ENCODE peak calls at places on chromosomes 6 and 20, in four cellular contexts. N, O, H and S are unnamed samples. For H3K4me1, the result is how much of the 10 kb centered on the place peaks cover.

GRCh38 chr6:110284877-110285276 is 73.3 kb downstream of the METTL24 start:
- DNase-seq in N (no peak), O (no peak), H (peak), S (no peak)

GRCh38 chr6:12289655-12290489 is at the start of gene EDN1:
- DNase-seq in N (peak), O (peak), H (peak), S (peak)

GRCh38 chr6:123417411-123417810 is 219.3 kb downstream of the TRDN start:
- DNase-seq in N (no peak), O (no peak), H (no peak), S (no peak)

GRCh38 chr6:162631546-162631945 is 96.0 kb downstream of the PRKN start:
- DNase-seq in N (no peak), O (no peak), H (no peak), S (no peak)

GRCh38 chr20:889932-890463 is 26.1 kb downstream of the ANGPT4 start:
- DNase-seq in N (no peak), O (no peak), H (peak), S (peak)

GRCh38 chr6:160161647-160161986 is 40.0 kb downstream of the SLC22A1 start:
- DNase-seq in N (no peak), O (no peak), H (no peak), S (no peak)

GRCh38 chr20:25061821-25062530 is 4.0 kb upstream of the ACSS1 start:
- DNase-seq in N (no peak), O (no peak), H (peak), S (no peak)

GRCh38 chr6:68087399-68088133 is 547.5 kb upstream of the ADGRB3 start:
- DNase-seq in N (no peak), O (no peak), H (no peak), S (no peak)

GRCh38 chr20:1462834-1463233 is 3.8 kb downstream of the NSFL1C start:
- DNase-seq in N (no peak), O (no peak), H (no peak), S (no peak)

GRCh38 chr6:160055813-160056212 is 65.8 kb upstream of the SLC22A1 start:
- DNase-seq in N (no peak), O (no peak), H (no peak), S (peak)

DNA sequence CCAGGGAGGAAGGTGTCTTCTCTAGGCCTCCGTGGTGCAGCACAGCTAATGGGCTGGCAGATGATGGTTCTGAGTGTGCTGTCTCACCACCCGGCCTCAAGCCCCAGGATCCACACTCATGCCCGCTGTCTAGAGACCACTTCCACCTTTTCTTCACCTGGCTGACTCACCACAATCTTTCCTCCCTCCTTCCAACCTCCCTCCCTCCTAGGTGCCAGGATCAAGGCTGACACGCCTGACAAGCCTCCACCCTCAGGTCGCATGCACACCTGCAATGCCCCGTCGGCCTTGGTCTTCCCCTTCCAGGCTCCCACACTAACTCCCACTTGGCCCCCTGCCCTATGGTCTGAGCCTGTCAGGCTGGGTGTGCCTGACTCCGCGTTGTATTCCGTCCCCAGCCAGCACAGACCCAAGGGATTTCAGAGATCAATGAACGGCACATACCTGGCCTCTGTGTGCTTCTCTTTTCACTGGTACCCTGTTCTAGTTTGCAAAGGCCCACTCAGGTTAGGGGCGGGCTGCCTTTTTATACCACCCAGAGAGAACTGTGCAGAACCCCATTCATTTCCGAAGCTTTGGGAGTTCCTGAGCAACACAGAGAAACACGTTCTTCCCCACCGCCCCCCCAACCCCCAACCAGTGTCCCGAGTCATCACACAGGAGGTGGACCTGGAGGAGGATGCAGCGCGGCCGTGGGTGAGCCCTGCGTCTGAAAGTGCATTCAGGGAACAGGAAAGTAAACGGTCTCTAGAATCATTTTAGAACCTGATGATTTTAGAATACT is 39.3 kb downstream of the PMEPA1 start:
- DNase-seq in N (no peak), O (no peak), H (no peak), S (no peak)
- H3K4me1 ChIP-seq in N (under half), O (half or more), H (under half), S (under half)

DNA sequence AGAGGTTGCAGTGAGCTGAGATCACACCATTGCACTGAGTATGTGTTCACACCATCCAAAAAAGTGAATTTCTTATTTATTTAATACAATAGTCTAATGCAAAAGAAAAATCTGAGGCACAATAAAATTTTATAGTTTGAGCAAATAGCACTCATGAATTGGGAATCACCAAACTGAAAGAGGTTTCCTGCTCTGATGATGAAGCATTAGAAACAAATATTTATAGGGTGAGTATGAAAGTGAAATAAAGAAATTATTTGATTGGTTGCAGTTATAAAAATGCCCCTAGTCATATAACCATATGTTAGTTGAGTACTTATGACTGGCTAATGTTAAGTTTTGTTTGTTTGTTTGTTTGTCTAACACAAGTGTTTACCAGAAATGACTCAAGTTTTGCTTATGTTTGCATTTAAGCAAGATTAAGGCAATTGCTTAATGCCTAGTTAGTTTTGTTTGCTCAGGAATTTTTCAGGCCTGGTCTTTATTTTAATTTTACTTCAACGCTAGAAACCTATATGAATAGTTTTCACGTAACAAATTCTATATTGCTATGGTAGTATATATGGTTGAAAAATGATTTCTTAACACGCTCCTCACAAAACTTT is 151.5 kb upstream of the FAM83B start:
- DNase-seq in N (no peak), O (no peak), H (no peak), S (no peak)
- H3K4me1 ChIP-seq in N (under half), O (under half), H (under half), S (under half)

GRCh38 chr6:136600818-136601217 is 50.6 kb upstream of the MAP7 start:
- DNase-seq in N (peak), O (no peak), H (peak), S (no peak)
- H3K4me1 ChIP-seq in N (under half), O (under half), H (under half), S (under half)

GRCh38 chr6:56684342-56685101 is 41.8 kb upstream of the DST start:
- DNase-seq in N (no peak), O (no peak), H (no peak), S (no peak)

GRCh38 chr6:56688521-56688920 is 45.8 kb upstream of the DST start:
- DNase-seq in N (no peak), O (no peak), H (no peak), S (no peak)

GRCh38 chr6:56685102-56685733 is 42.5 kb upstream of the DST start:
- DNase-seq in N (no peak), O (no peak), H (no peak), S (no peak)

GRCh38 chr6:56685994-56686393 is 43.3 kb upstream of the DST start:
- DNase-seq in N (no peak), O (no peak), H (no peak), S (no peak)

DNA sequence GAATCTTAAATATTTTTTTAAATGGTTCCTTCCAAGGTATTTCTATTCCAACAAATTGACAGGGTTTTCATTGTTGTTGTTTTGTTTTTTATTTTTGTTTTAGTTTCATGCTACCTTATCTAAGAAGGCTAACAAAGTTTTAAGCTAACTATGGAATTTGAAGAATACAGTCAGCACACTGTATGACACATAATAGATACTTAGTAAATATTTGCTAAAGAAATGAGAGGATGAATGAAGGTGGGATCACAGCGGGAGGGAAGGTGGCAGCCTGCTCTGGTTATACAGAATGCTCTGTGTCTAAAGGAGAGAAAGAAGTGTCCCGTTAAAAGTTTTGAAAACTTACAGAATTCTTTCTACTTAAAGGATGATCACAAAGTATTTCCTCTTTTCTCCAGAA is 43.7 kb upstream of the DST start:
- DNase-seq in N (no peak), O (no peak), H (no peak), S (no peak)
- H3K4me1 ChIP-seq in N (under half), O (half or more), H (under half), S (under half)

GRCh38 chr6:134166529-134167221 is 114.3 kb upstream of the SLC2A12 start:
- DNase-seq in N (peak), O (no peak), H (no peak), S (no peak)
- H3K4me1 ChIP-seq in N (under half), O (under half), H (under half), S (under half)

DNA sequence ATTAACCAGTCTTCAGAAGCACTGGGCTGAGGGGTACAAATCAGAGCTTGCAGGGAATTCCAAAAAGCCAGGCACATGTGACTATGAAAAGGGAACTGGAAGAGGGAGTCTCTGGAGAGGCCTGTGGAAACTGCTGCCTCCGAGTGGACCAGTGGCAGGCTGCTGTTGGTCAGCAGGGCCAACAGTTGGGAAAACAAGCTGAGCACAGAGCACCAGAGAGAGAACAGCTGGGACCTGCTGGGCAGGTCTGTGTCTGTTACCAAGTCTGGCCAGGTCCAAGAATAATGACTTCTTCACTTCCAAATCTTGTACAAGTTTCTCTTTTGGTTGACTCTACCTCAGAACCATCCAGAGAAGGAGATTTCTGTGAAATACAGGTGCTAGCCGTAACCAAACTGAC is 81.4 kb downstream of the LIN28B start:
- DNase-seq in N (no peak), O (no peak), H (no peak), S (no peak)
- H3K4me1 ChIP-seq in N (under half), O (under half), H (under half), S (under half)

DNA sequence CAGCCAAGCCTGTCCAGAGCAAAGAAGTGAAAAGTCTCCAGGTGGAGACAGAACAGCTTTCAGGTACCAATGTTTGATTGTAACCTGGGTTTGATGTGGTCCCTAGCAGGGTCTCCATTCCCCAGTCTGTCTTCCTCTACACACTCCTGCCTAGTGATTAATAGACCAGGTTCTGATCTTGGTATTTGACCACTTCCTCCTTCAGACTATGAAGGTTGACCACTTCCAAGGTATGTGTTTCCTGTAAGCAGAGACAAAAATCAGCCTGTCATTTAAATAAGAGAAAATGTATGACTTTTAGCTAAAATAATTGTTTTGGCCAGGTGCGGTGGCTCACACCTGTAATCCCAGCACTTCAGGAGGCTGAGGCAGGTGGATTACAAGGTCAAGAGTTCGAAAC is 41.8 kb upstream of the TOP1 start:
- DNase-seq in N (no peak), O (no peak), H (no peak), S (no peak)
- H3K4me1 ChIP-seq in N (under half), O (under half), H (under half), S (under half)

GRCh38 chr6:25224237-25224636 is 54.9 kb upstream of the CARMIL1 start:
- DNase-seq in N (no peak), O (no peak), H (no peak), S (no peak)
- H3K4me1 ChIP-seq in N (under half), O (under half), H (under half), S (under half)